ENCODE peak calls at places on chromosomes 6 and 20, in five cellular contexts. One of them, this sample, is unnamed.
A peak's percentile ranks its signal among the peaks of the same experiment; 100 is the strongest.

GRCh38 chr6:158536084-158536890 is 23.6 kb upstream of the TMEM181 start:
- DNase-seq in heart left ventricle: peak; percentile 66
- DNase-seq in SK-N-SH: peak; percentile 90
- DNase-seq in adrenal gland: peak; percentile 83
- DNase-seq in GM23248: peak; percentile 65
- DNase-seq in this sample: peak; percentile 52

GRCh38 chr20:63082939-63083735 is 76.4 kb upstream of the BHLHE23 start:
- DNase-seq in GM23248: no peak
- DNase-seq in adrenal gland: no peak
- DNase-seq in heart left ventricle: no peak
- DNase-seq in SK-N-SH: no peak
- DNase-seq in this sample: no peak

GRCh38 chr6:43804550-43805223 is 34.7 kb downstream of the VEGFA start:
- DNase-seq in adrenal gland: no peak
- DNase-seq in heart left ventricle: no peak
- DNase-seq in SK-N-SH: no peak
- DNase-seq in GM23248: no peak
- DNase-seq in this sample: no peak

GRCh38 chr6:34888874-34889555 is at the start of gene ANKS1A:
- DNase-seq in GM23248: peak; percentile 73
- DNase-seq in SK-N-SH: peak; percentile 92
- DNase-seq in heart left ventricle: peak; percentile 84
- DNase-seq in adrenal gland: peak; percentile 89
- DNase-seq in this sample: peak; percentile 35

GRCh38 chr6:54920628-54921027 is 74.1 kb downstream of the FAM83B start:
- DNase-seq in adrenal gland: no peak
- DNase-seq in GM23248: peak; percentile 17
- DNase-seq in SK-N-SH: no peak
- DNase-seq in heart left ventricle: no peak
- DNase-seq in this sample: no peak

GRCh38 chr6:16043171-16044142 is 85.4 kb upstream of the MYLIP start:
- DNase-seq in GM23248: no peak
- DNase-seq in SK-N-SH: no peak
- DNase-seq in adrenal gland: no peak
- DNase-seq in heart left ventricle: no peak
- DNase-seq in this sample: no peak

GRCh38 chr6:20365456-20365855 is 36.2 kb upstream of the E2F3 start:
- DNase-seq in GM23248: no peak
- DNase-seq in SK-N-SH: no peak
- DNase-seq in heart left ventricle: no peak
- DNase-seq in adrenal gland: no peak
- DNase-seq in this sample: no peak

GRCh38 chr20:34558320-34559202 is at the start of gene MAP1LC3A:
- DNase-seq in adrenal gland: peak; percentile 98
- DNase-seq in heart left ventricle: peak; percentile 97
- DNase-seq in GM23248: peak; percentile 99
- DNase-seq in SK-N-SH: peak; percentile 99
- DNase-seq in this sample: peak; percentile 88

GRCh38 chr6:46876126-46876525 is 45.6 kb downstream of the ADGRF5 start:
- DNase-seq in heart left ventricle: peak; percentile 46
- DNase-seq in adrenal gland: peak; percentile 68
- DNase-seq in GM23248: peak; percentile 5
- DNase-seq in SK-N-SH: no peak
- DNase-seq in this sample: no peak

GRCh38 chr20:32742322-32743236 is 688 bp downstream of the COMMD7 start:
- DNase-seq in adrenal gland: no peak
- DNase-seq in GM23248: no peak
- DNase-seq in heart left ventricle: no peak
- DNase-seq in SK-N-SH: peak; percentile 39
- DNase-seq in this sample: no peak

GRCh38 chr20:38242848-38243449 is 17.6 kb downstream of the KIAA1755 start:
- DNase-seq in heart left ventricle: no peak
- DNase-seq in adrenal gland: no peak
- DNase-seq in GM23248: no peak
- DNase-seq in SK-N-SH: peak; percentile 47
- DNase-seq in this sample: no peak

GRCh38 chr6:34656378-34657036 is 40.1 kb downstream of the ILRUN start:
- DNase-seq in heart left ventricle: no peak
- DNase-seq in GM23248: peak; percentile 87
- DNase-seq in adrenal gland: peak; percentile 66
- DNase-seq in SK-N-SH: peak; percentile 66
- DNase-seq in this sample: no peak

GRCh38 chr6:21531393-21531792 is 62.2 kb upstream of the SOX4 start:
- DNase-seq in heart left ventricle: no peak
- DNase-seq in SK-N-SH: no peak
- DNase-seq in GM23248: no peak
- DNase-seq in adrenal gland: no peak
- DNase-seq in this sample: no peak

GRCh38 chr6:111602481-111603404 is 2.9 kb downstream of the TRAF3IP2 start:
- DNase-seq in SK-N-SH: no peak
- DNase-seq in GM23248: peak; percentile 87
- DNase-seq in heart left ventricle: peak; percentile 85
- DNase-seq in adrenal gland: peak; percentile 76
- DNase-seq in this sample: peak; percentile 34

GRCh38 chr20:19942611-19943010 is 74.6 kb upstream of the NAA20 start:
- DNase-seq in adrenal gland: no peak
- DNase-seq in SK-N-SH: no peak
- DNase-seq in GM23248: no peak
- DNase-seq in heart left ventricle: no peak
- DNase-seq in this sample: no peak

GRCh38 chr20:62914970-62915457 is 11.3 kb downstream of the DIDO1 start:
- DNase-seq in adrenal gland: no peak
- DNase-seq in heart left ventricle: no peak
- DNase-seq in GM23248: peak; percentile 52
- DNase-seq in SK-N-SH: peak; percentile 49
- DNase-seq in this sample: peak; percentile 41

GRCh38 chr6:135935951-135936601 is 84.6 kb downstream of the PDE7B start:
- DNase-seq in adrenal gland: no peak
- DNase-seq in heart left ventricle: peak; percentile 56
- DNase-seq in GM23248: peak; percentile 85
- DNase-seq in SK-N-SH: no peak
- DNase-seq in this sample: peak; percentile 78

GRCh38 chr6:37287519-37288157 is 29.7 kb upstream of the TMEM217 start:
- DNase-seq in heart left ventricle: no peak
- DNase-seq in SK-N-SH: no peak
- DNase-seq in GM23248: no peak
- DNase-seq in adrenal gland: no peak
- DNase-seq in this sample: no peak
- H3K36me3 ChIP-seq in heart left ventricle: peaks cover 16% of the 10 kb centered on the region
- H3K36me3 ChIP-seq in SK-N-SH: peaks cover 46% of the 10 kb centered on the region
- H3K36me3 ChIP-seq in GM23248: peaks cover 54% of the 10 kb centered on the region
- H3K36me3 ChIP-seq in adrenal gland: peaks cover 42% of the 10 kb centered on the region
- H3K36me3 ChIP-seq in this sample: peaks cover 64% of the 10 kb centered on the region

GRCh38 chr20:31662372-31662854 is 24.7 kb downstream of the COX4I2 start:
- DNase-seq in adrenal gland: no peak
- DNase-seq in heart left ventricle: no peak
- DNase-seq in GM23248: no peak
- DNase-seq in SK-N-SH: no peak
- DNase-seq in this sample: no peak

GRCh38 chr20:31663838-31664695 is 26.4 kb downstream of the COX4I2 start:
- DNase-seq in GM23248: no peak
- DNase-seq in heart left ventricle: no peak
- DNase-seq in SK-N-SH: no peak
- DNase-seq in adrenal gland: no peak
- DNase-seq in this sample: no peak

GRCh38 chr20:31663524-31663837 is 25.8 kb downstream of the COX4I2 start:
- DNase-seq in heart left ventricle: no peak
- DNase-seq in SK-N-SH: no peak
- DNase-seq in GM23248: no peak
- DNase-seq in adrenal gland: no peak
- DNase-seq in this sample: no peak

GRCh38 chr20:31664696-31665354 is 27.1 kb downstream of the COX4I2 start:
- DNase-seq in adrenal gland: no peak
- DNase-seq in GM23248: no peak
- DNase-seq in SK-N-SH: no peak
- DNase-seq in heart left ventricle: no peak
- DNase-seq in this sample: no peak

DNA sequence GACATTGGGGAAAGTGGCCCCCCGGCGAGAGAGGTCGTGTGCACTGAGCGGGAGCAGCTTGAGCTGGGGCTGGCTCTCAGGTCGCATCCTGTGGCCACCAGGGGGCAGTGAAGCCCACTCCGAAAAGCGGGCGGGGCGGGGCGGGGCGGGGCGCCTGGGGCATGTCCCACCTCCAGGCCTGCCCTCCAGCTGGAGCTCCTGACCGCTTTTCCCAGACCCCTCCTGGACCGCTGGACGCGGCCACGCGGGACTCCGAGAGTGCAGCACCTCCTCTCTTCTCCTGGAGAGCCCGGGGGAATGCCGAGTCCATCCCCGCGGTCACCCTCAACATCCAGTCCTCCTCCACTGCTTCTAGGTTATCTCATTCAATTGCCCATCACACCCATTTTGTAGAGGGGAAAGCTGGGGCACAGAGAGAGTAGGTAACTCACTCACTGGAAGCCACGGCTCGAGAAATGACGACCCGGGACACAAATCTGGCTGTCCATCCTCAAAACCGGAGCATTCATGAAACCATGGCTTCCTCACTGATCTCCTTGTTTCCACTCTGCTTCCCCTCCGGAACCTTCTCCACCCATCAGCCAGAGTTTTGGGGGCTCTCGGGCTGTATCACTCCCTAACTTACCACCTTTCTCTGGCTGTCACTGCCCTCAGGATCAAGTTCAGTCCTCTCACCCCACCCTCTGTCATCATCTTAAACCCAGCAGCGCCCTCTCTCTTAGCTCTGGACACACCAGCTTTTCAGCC is 24.1 kb downstream of the COX4I2 start:
- DNase-seq in SK-N-SH: peak; percentile 91
- DNase-seq in adrenal gland: peak; percentile 90
- DNase-seq in GM23248: peak; percentile 86
- DNase-seq in heart left ventricle: peak; percentile 87
- DNase-seq in this sample: peak; percentile 55
- H3K4me3 ChIP-seq in SK-N-SH: peak overlapping the region; percentile 46
- H3K4me3 ChIP-seq in adrenal gland: no peak overlapping the region
- H3K4me3 ChIP-seq in GM23248: peak overlapping the region; percentile 72
- H3K4me3 ChIP-seq in heart left ventricle: peak overlapping the region; percentile 35
- H3K4me3 ChIP-seq in this sample: peak overlapping the region; percentile 38

DNA sequence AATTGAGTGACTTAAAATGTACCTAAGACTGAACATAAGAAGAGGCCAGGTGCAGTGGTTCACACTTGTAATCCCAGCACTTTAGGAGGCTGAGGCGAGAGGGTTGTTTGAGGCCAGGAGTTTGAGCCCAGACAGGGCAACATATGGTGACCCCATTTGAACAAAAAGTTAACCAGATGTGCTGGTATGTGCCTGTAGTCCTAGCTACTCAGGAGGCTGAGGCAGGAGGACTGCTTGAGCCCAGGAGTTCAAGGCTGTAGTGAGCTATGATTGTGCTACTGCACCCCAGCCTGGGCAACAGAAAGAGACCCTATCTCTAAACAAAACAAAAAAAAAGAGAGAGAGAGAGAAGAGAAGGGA is 10.1 kb upstream of the PAQR8 start:
- DNase-seq in heart left ventricle: no peak
- DNase-seq in adrenal gland: no peak
- DNase-seq in GM23248: no peak
- DNase-seq in SK-N-SH: no peak
- DNase-seq in this sample: no peak
- H3K27ac ChIP-seq in heart left ventricle: no peak overlapping the region
- H3K27ac ChIP-seq in adrenal gland: no peak overlapping the region
- H3K27ac ChIP-seq in GM23248: peak overlapping the region; percentile 48
- H3K27ac ChIP-seq in SK-N-SH: peak overlapping the region; percentile 72
- H3K27ac ChIP-seq in this sample: peak overlapping the region; percentile 41

DNA sequence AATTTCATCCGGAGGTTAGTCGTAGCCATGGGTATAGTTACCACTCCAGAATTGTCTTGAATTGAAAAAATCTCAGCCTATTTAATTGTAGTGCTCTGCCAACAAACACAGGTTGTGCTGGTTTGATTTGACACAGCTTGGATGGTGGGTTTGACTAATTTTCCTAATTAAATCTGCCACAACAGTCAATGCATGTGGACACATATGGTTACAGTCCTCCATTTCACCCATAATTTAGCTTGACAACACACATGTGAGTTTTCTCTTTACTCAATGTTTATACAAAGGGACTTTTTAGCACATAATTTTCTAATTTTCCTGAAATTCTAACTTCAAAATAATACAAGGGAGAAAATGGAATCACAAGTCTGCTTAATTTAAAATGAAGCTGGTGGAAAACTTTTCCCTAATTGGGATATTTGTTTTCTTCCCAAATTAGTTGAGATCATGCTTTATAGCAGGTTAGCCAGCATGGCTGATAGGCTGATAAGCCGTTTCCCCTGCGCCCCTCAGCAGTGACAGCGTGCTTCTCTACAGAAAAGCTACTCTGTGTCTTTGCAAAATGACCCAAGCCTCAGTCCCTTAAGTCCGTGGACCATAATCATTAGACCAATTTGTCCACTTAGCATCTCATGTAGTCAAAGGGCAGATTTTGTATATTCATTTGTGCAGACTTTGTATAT is 463.5 kb upstream of the FLRT3 start:
- DNase-seq in GM23248: no peak
- DNase-seq in SK-N-SH: peak; percentile 35
- DNase-seq in adrenal gland: no peak
- DNase-seq in heart left ventricle: no peak
- DNase-seq in this sample: no peak
- H3K36me3 ChIP-seq in GM23248: no peaks in the 10 kb centered on the region
- H3K36me3 ChIP-seq in SK-N-SH: no peaks in the 10 kb centered on the region
- H3K36me3 ChIP-seq in adrenal gland: no peaks in the 10 kb centered on the region
- H3K36me3 ChIP-seq in heart left ventricle: no peaks in the 10 kb centered on the region
- H3K36me3 ChIP-seq in this sample: no peaks in the 10 kb centered on the region

DNA sequence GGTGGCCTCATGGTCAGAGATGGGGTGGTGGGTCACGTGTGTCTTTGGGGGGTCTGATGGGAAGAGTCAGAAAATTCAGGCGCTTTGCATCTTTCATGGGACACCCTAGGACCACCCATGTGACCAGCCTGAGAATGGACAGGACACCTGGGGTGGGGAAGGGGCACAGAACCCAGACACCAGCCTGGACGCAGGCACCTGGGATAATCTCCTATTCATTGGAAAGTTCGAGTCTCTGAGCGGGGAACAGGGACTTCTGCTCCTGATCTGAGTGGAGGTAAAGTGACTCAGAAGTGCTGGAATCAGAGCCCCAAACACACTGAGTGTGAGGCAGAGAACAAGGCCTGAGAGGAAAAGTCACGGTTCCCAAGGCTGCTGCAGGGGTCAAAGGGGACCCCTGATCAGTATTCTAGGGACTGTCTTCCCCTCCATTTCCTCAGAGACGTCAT is 1.4 kb downstream of the HLA-B start:
- DNase-seq in adrenal gland: no peak
- DNase-seq in SK-N-SH: no peak
- DNase-seq in heart left ventricle: no peak
- DNase-seq in GM23248: peak; percentile 17
- DNase-seq in this sample: no peak
- H3K4me3 ChIP-seq in adrenal gland: no peak overlapping the region
- H3K4me3 ChIP-seq in SK-N-SH: no peak overlapping the region
- H3K4me3 ChIP-seq in heart left ventricle: peak overlapping the region; percentile 61
- H3K4me3 ChIP-seq in GM23248: no peak overlapping the region
- H3K4me3 ChIP-seq in this sample: no peak overlapping the region

GRCh38 chr6:157036245-157036681 is 259.1 kb downstream of the ARID1B start:
- DNase-seq in SK-N-SH: no peak
- DNase-seq in heart left ventricle: no peak
- DNase-seq in adrenal gland: no peak
- DNase-seq in GM23248: peak; percentile 69
- DNase-seq in this sample: no peak
- H3K27ac ChIP-seq in SK-N-SH: no peak overlapping the region
- H3K27ac ChIP-seq in heart left ventricle: no peak overlapping the region
- H3K27ac ChIP-seq in adrenal gland: no peak overlapping the region
- H3K27ac ChIP-seq in GM23248: peak overlapping the region; percentile 35
- H3K27ac ChIP-seq in this sample: no peak overlapping the region